ENCODE peak calls at places on chromosome 3, in four cellular contexts. J, Z, P and Y are unnamed samples.
A peak's percentile ranks its signal among the peaks of the same experiment; 100 is the strongest.

GRCh38 chr3:119403201-119403600 is 60.2 kb downstream of the TMEM39A start:
- DNase-seq in Z (no peak), J (no peak), P (no peak), Y (no peak)

GRCh38 chr3:123984957-123985356 is 7.0 kb downstream of the ROPN1 start:
- DNase-seq in P (no peak), Z (no peak), J (no peak), Y (no peak)

GRCh38 chr3:191136347-191136746 is 62.7 kb upstream of the OSTN start:
- DNase-seq in P (no peak), Z (no peak), J (no peak), Y (no peak)

GRCh38 chr3:169058681-169059080 is 604.8 kb downstream of the MECOM start:
- DNase-seq in P (no peak), J (no peak), Z (no peak), Y (no peak)

GRCh38 chr3:187987919-187988318 is 166.0 kb upstream of the LPP start:
- DNase-seq in J (no peak), Z (peak; percentile 16), P (no peak), Y (no peak)

GRCh38 chr3:31405515-31405914 is 127.2 kb upstream of the STT3B start:
- DNase-seq in P (no peak), Z (no peak), J (no peak), Y (no peak)

GRCh38 chr3:112320698-112321097 is 12.3 kb upstream of the CD200 start:
- DNase-seq in P (no peak), Z (no peak), J (no peak), Y (no peak)

GRCh38 chr3:149382091-149382467 is 4.6 kb upstream of the TM4SF1 start:
- DNase-seq in J (no peak), Z (no peak), P (no peak), Y (no peak)

GRCh38 chr3:42906085-42906904 is at the start of gene ZNF662:
- DNase-seq in Z (no peak), P (peak; percentile 42), J (peak; percentile 61), Y (no peak)

GRCh38 chr3:43394071-43394501 is 107.7 kb downstream of the SNRK start:
- DNase-seq in P (peak; percentile 48), J (no peak), Z (no peak), Y (no peak)

GRCh38 chr3:193665370-193665989 is 72.5 kb downstream of the OPA1 start:
- DNase-seq in P (no peak), J (no peak), Z (no peak), Y (no peak)

GRCh38 chr3:147358144-147358992 is 48.0 kb downstream of the ZIC4 start:
- DNase-seq in J (no peak), P (no peak), Z (no peak), Y (no peak)

GRCh38 chr3:85670626-85671025 is 711.8 kb downstream of the CADM2 start:
- DNase-seq in P (no peak), Z (no peak), J (no peak), Y (no peak)

GRCh38 chr3:121231872-121232271 is 313.9 kb downstream of the POLQ start:
- DNase-seq in Z (no peak), P (no peak), J (no peak), Y (no peak)

GRCh38 chr3:72625616-72626337 is 222.5 kb downstream of the SHQ1 start:
- DNase-seq in J (no peak), P (no peak), Z (no peak), Y (no peak)

GRCh38 chr3:120436523-120437050 is 14.2 kb downstream of the FSTL1 start:
- DNase-seq in J (no peak), P (no peak), Z (no peak), Y (no peak)

GRCh38 chr3:100928638-100929428 is 64.4 kb downstream of the ABI3BP start:
- DNase-seq in Z (no peak), P (no peak), J (no peak), Y (no peak)

GRCh38 chr3:12467746-12468145 is 16.5 kb upstream of the TSEN2 start:
- DNase-seq in P (no peak), Z (no peak), J (no peak), Y (no peak)

GRCh38 chr3:98329392-98330124 is 24.1 kb upstream of the OR5K4 start:
- DNase-seq in J (peak; percentile 67), Z (no peak), P (no peak), Y (no peak)

GRCh38 chr3:4899654-4900236 is 79.5 kb upstream of the BHLHE40 start:
- DNase-seq in Z (no peak), J (peak; percentile 18), P (peak; percentile 38), Y (no peak)